ENCODE peak calls at places on chromosome 19, in six cellular contexts. V is activated CD4-positive, CD25-positive, alpha-beta regulatory T cell treated with anti-CD3 and anti-CD28 coated beads, Interleukin-2, amount 50 U/mL, for 16 hours; H is stimulated activated CD4-positive, alpha-beta T cell treated with anti-CD3 and anti-CD28 coated beads, Interleukin-1b, Interleukin-23, amount 100 ng/mL, for 1 hour; Y is uterus; Q is non-pigmented ciliary epithelial cell; T is stimulated activated CD8-positive, alpha-beta memory T cell treated with anti-CD3 and anti-CD28 coated beads, Interleukin-4, amount 100 ng/mL, for 1 hour. C is an unnamed sample.

GRCh38 chr19:13784731-13785452 is 10.4 kb upstream of the ZSWIM4 start:
- DNase-seq in T (peak; percentile 63), V (peak; percentile 36), Q (no peak), H (peak; percentile 44), Y (peak; percentile 65), C (no peak)

GRCh38 chr19:50500060-50500752 is 10.8 kb downstream of the JOSD2 start:
- DNase-seq in V (no peak), H (no peak), T (no peak), Q (no peak), Y (peak; percentile 9), C (no peak)

GRCh38 chr19:2523630-2524311 is 47.8 kb downstream of the GADD45B start:
- DNase-seq in Q (peak; percentile 32), T (no peak), H (no peak), Y (no peak), V (no peak), C (peak; percentile 69)

GRCh38 chr19:2888739-2889224 is 11.9 kb upstream of the ZNF57 start:
- DNase-seq in Y (peak; percentile 28), T (peak; percentile 31), Q (no peak), V (peak; percentile 30), H (peak; percentile 3), C (no peak)

GRCh38 chr19:10887616-10888367 is 16.4 kb downstream of the CARM1 start:
- DNase-seq in V (no peak), Q (no peak), T (no peak), H (no peak), Y (no peak), C (no peak)

GRCh38 chr19:18514800-18515682 is 6.8 kb downstream of the ELL start:
- DNase-seq in Q (no peak), V (no peak), H (no peak), T (no peak), Y (peak; percentile 50), C (no peak)

GRCh38 chr19:17686027-17686511 is 2.1 kb downstream of the UNC13A start:
- DNase-seq in H (no peak), V (no peak), Y (no peak), T (no peak), Q (no peak), C (peak; percentile 84)

GRCh38 chr19:36528921-36529518 is 949 bp upstream of the ZNF260 start:
- DNase-seq in T (no peak), Y (no peak), Q (no peak), H (no peak), V (peak; percentile 0), C (no peak)

GRCh38 chr19:11699931-11700794 is 38.6 kb downstream of the ZNF823 start:
- DNase-seq in Q (no peak), V (no peak), H (no peak), T (no peak), Y (no peak), C (no peak)

GRCh38 chr19:995051-995827 is 5.0 kb upstream of the GRIN3B start:
- DNase-seq in Y (no peak), H (no peak), T (no peak), V (no peak), Q (no peak), C (no peak)

GRCh38 chr19:41997851-41998229 is 3.8 kb upstream of the ATP1A3 start:
- DNase-seq in Q (no peak), V (no peak), T (no peak), Y (no peak), H (no peak), C (no peak)

GRCh38 chr19:35155441-35155840 is 906 bp downstream of the FXYD5 start:
- DNase-seq in Q (no peak), T (no peak), H (no peak), V (no peak), Y (no peak), C (no peak)

GRCh38 chr19:42250666-42251531 is 4.0 kb downstream of the ERF start:
- DNase-seq in H (no peak), Q (no peak), T (no peak), Y (peak; percentile 49), V (no peak), C (no peak)

GRCh38 chr19:49271080-49271753 is 53.8 kb downstream of the SLC6A16 start:
- DNase-seq in Q (no peak), T (no peak), Y (no peak), H (no peak), V (no peak), C (no peak)

GRCh38 chr19:30083701-30084156 is 141.7 kb downstream of the URI1 start:
- DNase-seq in Q (no peak), V (no peak), Y (no peak), T (no peak), H (no peak), C (no peak)

GRCh38 chr19:50992666-50993035 is 8.8 kb downstream of the KLK8 start:
- DNase-seq in T (no peak), Q (no peak), V (no peak), H (no peak), Y (no peak), C (no peak)

GRCh38 chr19:50515168-50515561 is 1.5 kb upstream of the ASPDH start:
- DNase-seq in H (no peak), V (no peak), Y (no peak), T (no peak), Q (no peak), C (no peak)

GRCh38 chr19:39325778-39326680 is 5.4 kb upstream of the LRFN1 start:
- DNase-seq in Q (no peak), Y (no peak), V (no peak), H (no peak), T (no peak), C (peak; percentile 87)

GRCh38 chr19:43662487-43662886 is 7.5 kb downstream of the PLAUR start:
- DNase-seq in Y (no peak), Q (no peak), V (no peak), T (no peak), H (no peak), C (no peak)

GRCh38 chr19:47540748-47541147 is 25.9 kb upstream of the NAPA start:
- DNase-seq in T (no peak), V (no peak), Q (no peak), Y (no peak), H (no peak), C (peak; percentile 46)

GRCh38 chr19:35138305-35138799 is 272 bp upstream of the FXYD1 start:
- DNase-seq in T (no peak), V (no peak), Y (peak; percentile 84), Q (no peak), H (no peak), C (no peak)

GRCh38 chr19:2603320-2603719 is 99.2 kb downstream of the GNG7 start:
- DNase-seq in Y (peak; percentile 58), V (no peak), Q (no peak), H (no peak), T (no peak), C (no peak)

GRCh38 chr19:57171551-57172081 is 4.3 kb upstream of the DUXA start:
- DNase-seq in H (no peak), T (no peak), Y (peak; percentile 53), V (no peak), Q (no peak), C (peak; percentile 13)

GRCh38 chr19:55210120-55210493 is 806 bp upstream of the PTPRH start:
- DNase-seq in Y (no peak), V (no peak), T (no peak), H (no peak), Q (peak; percentile 89), C (peak; percentile 91)

GRCh38 chr19:19443902-19444693 is 38.6 kb downstream of the GATAD2A start:
- DNase-seq in Q (no peak), Y (no peak), V (no peak), T (no peak), H (no peak), C (no peak)

GRCh38 chr19:1019980-1020867 is 699 bp downstream of the TMEM259 start:
- DNase-seq in Y (peak; percentile 56), T (no peak), V (no peak), Q (no peak), H (no peak), C (no peak)

GRCh38 chr19:10256551-10256950 is 4.5 kb downstream of the MRPL4 start:
- DNase-seq in Q (no peak), H (no peak), V (no peak), T (no peak), Y (no peak), C (no peak)

GRCh38 chr19:10654610-10655456 is 687 bp downstream of the ILF3 start:
- DNase-seq in Y (peak; percentile 61), Q (no peak), V (no peak), H (peak; percentile 15), T (peak; percentile 33), C (peak; percentile 37)

C was measured in A549.